ENCODE peak calls at places on chromosome 10, in eight cellular contexts. W is fibroblast of pulmonary artery, O is AG09319, J is body of pancreas, H is heart right ventricle, B is uterus, M is sigmoid colon, V is epithelial cell of esophagus. Y is an unnamed sample.

GRCh38 chr10:117367718-117368117 is 7.5 kb downstream of the PDZD8 start:
- DNase-seq in B (no peak), M (no peak), O (no peak), V (no peak), H (no peak), W (no peak), J (peak), Y (no peak)

GRCh38 chr10:116268976-116269375 is 4.0 kb downstream of the GFRA1 start:
- DNase-seq in B (no peak), V (no peak), H (no peak), J (no peak), W (no peak), M (no peak), O (no peak), Y (no peak)

GRCh38 chr10:14093735-14094484 is 236.8 kb downstream of the FRMD4A start:
- DNase-seq in V (peak), J (no peak), H (no peak), W (peak), M (no peak), O (peak), B (no peak), Y (peak)

GRCh38 chr10:34031410-34031809 is 696.9 kb upstream of the NRP1 start:
- DNase-seq in B (peak), J (peak), M (peak), V (peak), W (peak), O (peak), H (peak), Y (no peak)

GRCh38 chr10:12981570-12981969 is 19.9 kb downstream of the CCDC3 start:
- DNase-seq in O (no peak), H (no peak), M (no peak), V (peak), W (peak), J (no peak), B (no peak), Y (no peak)

GRCh38 chr10:34575882-34576281 is 239.2 kb downstream of the PARD3 start:
- DNase-seq in W (peak), B (no peak), M (no peak), J (no peak), V (peak), H (no peak), O (no peak), Y (no peak)

GRCh38 chr10:44382981-44383748 is 1.7 kb downstream of the CXCL12 start:
- DNase-seq in O (no peak), M (peak), V (no peak), B (peak), H (no peak), J (peak), W (no peak), Y (no peak)

GRCh38 chr10:72024596-72024995 is 60.4 kb downstream of the CHST3 start:
- DNase-seq in V (no peak), J (no peak), O (no peak), M (no peak), H (no peak), B (no peak), W (no peak), Y (no peak)

GRCh38 chr10:124130198-124130597 is 36.8 kb upstream of the CHST15 start:
- DNase-seq in B (no peak), V (no peak), M (no peak), H (no peak), O (no peak), W (no peak), J (no peak), Y (no peak)

GRCh38 chr10:92290076-92290836 is 622 bp downstream of the CPEB3 start:
- DNase-seq in O (peak), W (peak), B (no peak), M (peak), J (peak), V (peak), H (peak), Y (peak)

GRCh38 chr10:73867871-73868631 is 6.3 kb downstream of the CAMK2G start:
- DNase-seq in O (no peak), B (no peak), W (no peak), V (no peak), J (no peak), M (no peak), H (peak), Y (no peak)

GRCh38 chr10:7756360-7756992 is 31.3 kb downstream of the KIN start:
- DNase-seq in V (peak), H (peak), O (no peak), M (no peak), J (peak), W (peak), B (no peak), Y (peak)

GRCh38 chr10:52279546-52279945 is 34.5 kb upstream of the DKK1 start:
- DNase-seq in W (no peak), H (no peak), O (no peak), B (no peak), V (no peak), J (no peak), M (no peak), Y (no peak)

GRCh38 chr10:67697646-67698245 is 1.8 kb upstream of the CTNNA3 start:
- DNase-seq in O (peak), W (peak), V (peak), J (peak), H (peak), B (no peak), M (no peak), Y (no peak)

GRCh38 chr10:13784067-13784466 is 197.3 kb downstream of the PRPF18 start:
- DNase-seq in B (no peak), M (no peak), H (no peak), J (no peak), O (no peak), W (no peak), V (peak), Y (no peak)

GRCh38 chr10:63414481-63415260 is 51.1 kb downstream of the JMJD1C start:
- DNase-seq in M (no peak), J (no peak), V (peak), B (no peak), O (no peak), H (no peak), W (no peak), Y (no peak)

GRCh38 chr10:30186371-30186875 is 127.0 kb upstream of the JCAD start:
- DNase-seq in V (no peak), M (no peak), J (peak), B (no peak), O (no peak), H (peak), W (no peak), Y (no peak)

GRCh38 chr10:70784476-70784875 is 701 bp downstream of the TBATA start:
- DNase-seq in V (peak), W (no peak), O (no peak), M (no peak), H (no peak), B (no peak), J (no peak), Y (no peak)

GRCh38 chr10:10007972-10008371 is 1009.7 kb upstream of the CELF2 start:
- DNase-seq in J (no peak), M (no peak), O (no peak), W (no peak), V (peak), H (no peak), B (no peak), Y (no peak)

GRCh38 chr10:91389636-91390512 is 20.3 kb upstream of the HECTD2 start:
- DNase-seq in J (no peak), H (peak), M (no peak), O (no peak), W (peak), V (peak), B (no peak), Y (no peak)

GRCh38 chr10:13743101-13743693 is 156.4 kb downstream of the PRPF18 start:
- DNase-seq in B (no peak), V (no peak), J (no peak), O (no peak), W (no peak), M (peak), H (peak), Y (no peak)

GRCh38 chr10:29239569-29240472 is 49.0 kb upstream of the LYZL1 start:
- DNase-seq in M (no peak), B (no peak), O (no peak), V (no peak), H (no peak), J (no peak), W (peak), Y (peak)

GRCh38 chr10:88974446-88975376 is 15.9 kb upstream of the FAS start:
- DNase-seq in H (no peak), B (no peak), W (no peak), O (no peak), M (no peak), V (no peak), J (peak), Y (no peak)

GRCh38 chr10:279232-279631 is 144.0 kb downstream of the ZMYND11 start:
- DNase-seq in B (no peak), J (no peak), W (no peak), M (no peak), O (no peak), H (no peak), V (no peak), Y (no peak)

GRCh38 chr10:79981356-79981672 is 32.4 kb upstream of the SFTPD start:
- DNase-seq in B (no peak), W (no peak), J (no peak), V (no peak), H (peak), M (no peak), O (no peak), Y (no peak)

GRCh38 chr10:124560377-124560776 is 98.8 kb downstream of the LHPP start:
- DNase-seq in M (peak), W (peak), J (peak), H (peak), V (peak), O (no peak), B (peak), Y (peak)

GRCh38 chr10:98632456-98633150 is 185.9 kb upstream of the HPS1 start:
- DNase-seq in J (no peak), W (no peak), M (no peak), B (no peak), O (no peak), V (no peak), H (no peak), Y (no peak)

GRCh38 chr10:107165007-107165406 is 501 bp upstream of the SORCS1 start:
- DNase-seq in H (no peak), B (no peak), J (peak), W (no peak), M (no peak), V (no peak), O (no peak), Y (no peak)

GRCh38 chr10:122404576-122404975 is 30.1 kb downstream of the PLEKHA1 start:
- DNase-seq in B (no peak), J (no peak), H (no peak), V (no peak), O (no peak), W (no peak), M (no peak), Y (no peak)

GRCh38 chr10:27724287-27724686 is 21.3 kb downstream of the MKX start:
- DNase-seq in B (no peak), M (no peak), J (no peak), H (no peak), W (no peak), O (no peak), V (peak), Y (no peak)

GRCh38 chr10:129883029-129883428 is 81.0 kb downstream of the EBF3 start:
- DNase-seq in H (no peak), J (no peak), O (no peak), V (no peak), B (no peak), W (no peak), M (no peak), Y (no peak)

GRCh38 chr10:5013385-5013784 is 9.7 kb upstream of the AKR1C2 start:
- DNase-seq in J (no peak), W (no peak), V (peak), M (no peak), O (no peak), H (no peak), B (no peak), Y (no peak)

DNA sequence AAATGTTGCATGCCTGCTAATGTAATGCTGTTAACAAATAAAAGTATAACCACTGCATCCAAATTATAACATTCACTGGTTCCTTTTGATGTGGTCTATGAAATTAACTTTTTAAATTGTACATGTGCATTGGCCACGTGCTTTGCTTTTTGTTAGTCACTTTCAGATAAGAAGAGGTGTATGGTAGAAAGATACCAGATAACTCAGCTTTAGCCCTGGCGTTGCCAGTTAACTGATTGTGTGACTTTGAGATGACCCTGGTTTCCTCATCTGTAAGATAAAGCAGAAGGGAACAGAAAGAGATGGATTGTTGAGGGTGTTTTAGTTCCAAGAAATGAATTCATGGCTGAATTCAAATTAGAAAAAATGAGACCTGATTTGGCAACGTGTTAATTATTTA is 1.9 kb upstream of the TRDMT1 start:
- DNase-seq in W (no peak), O (no peak), H (no peak), J (no peak), B (no peak), V (no peak), M (no peak), Y (no peak)
- TF ChIP-seq CTCF in W (no peak), O (no peak), H (no peak), J (no peak), B (no peak), V (no peak), M (no peak), Y (no peak)

DNA sequence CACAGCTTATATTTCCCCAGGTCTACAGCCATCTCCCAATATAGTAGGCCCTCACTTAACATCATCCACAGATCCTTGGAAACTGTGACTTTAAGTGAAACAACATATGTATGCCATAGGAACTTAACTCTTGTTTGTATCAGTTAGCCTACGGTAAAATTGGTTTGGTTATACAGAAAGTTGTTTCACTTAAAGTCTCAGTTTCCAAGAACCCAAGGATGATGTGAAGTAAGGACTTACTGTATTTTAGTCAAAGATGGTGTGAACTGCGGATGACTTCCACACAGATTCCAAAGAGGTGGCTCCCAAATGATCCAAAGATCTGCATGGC is 56.4 kb upstream of the MRLN start:
- DNase-seq in H (no peak), V (no peak), W (no peak), B (no peak), O (no peak), M (no peak), J (no peak), Y (no peak)
- TF ChIP-seq CTCF in H (no peak), V (no peak), W (no peak), B (no peak), O (no peak), M (peak), J (no peak), Y (peak)

GRCh38 chr10:133009218-133009954 is 67.0 kb upstream of the CFAP46 start:
- DNase-seq in V (no peak), J (peak), O (no peak), W (no peak), H (peak), M (peak), B (no peak), Y (no peak)

GRCh38 chr10:133007360-133007858 is 65.0 kb upstream of the CFAP46 start:
- DNase-seq in H (no peak), V (no peak), B (no peak), J (no peak), O (no peak), W (no peak), M (no peak), Y (no peak)

GRCh38 chr10:133008196-133008595 is 65.8 kb upstream of the CFAP46 start:
- DNase-seq in B (no peak), O (no peak), H (no peak), V (no peak), J (no peak), W (no peak), M (no peak), Y (no peak)

GRCh38 chr10:133010095-133010837 is 67.9 kb upstream of the CFAP46 start:
- DNase-seq in V (peak), O (no peak), W (no peak), B (no peak), H (no peak), M (no peak), J (no peak), Y (peak)

GRCh38 chr10:133008736-133009135 is 66.4 kb upstream of the CFAP46 start:
- DNase-seq in H (no peak), V (no peak), B (no peak), O (no peak), J (no peak), W (no peak), M (no peak), Y (no peak)
- TF ChIP-seq CTCF in H (no peak), V (no peak), B (no peak), O (no peak), J (no peak), W (no peak), M (no peak), Y (no peak)

DNA sequence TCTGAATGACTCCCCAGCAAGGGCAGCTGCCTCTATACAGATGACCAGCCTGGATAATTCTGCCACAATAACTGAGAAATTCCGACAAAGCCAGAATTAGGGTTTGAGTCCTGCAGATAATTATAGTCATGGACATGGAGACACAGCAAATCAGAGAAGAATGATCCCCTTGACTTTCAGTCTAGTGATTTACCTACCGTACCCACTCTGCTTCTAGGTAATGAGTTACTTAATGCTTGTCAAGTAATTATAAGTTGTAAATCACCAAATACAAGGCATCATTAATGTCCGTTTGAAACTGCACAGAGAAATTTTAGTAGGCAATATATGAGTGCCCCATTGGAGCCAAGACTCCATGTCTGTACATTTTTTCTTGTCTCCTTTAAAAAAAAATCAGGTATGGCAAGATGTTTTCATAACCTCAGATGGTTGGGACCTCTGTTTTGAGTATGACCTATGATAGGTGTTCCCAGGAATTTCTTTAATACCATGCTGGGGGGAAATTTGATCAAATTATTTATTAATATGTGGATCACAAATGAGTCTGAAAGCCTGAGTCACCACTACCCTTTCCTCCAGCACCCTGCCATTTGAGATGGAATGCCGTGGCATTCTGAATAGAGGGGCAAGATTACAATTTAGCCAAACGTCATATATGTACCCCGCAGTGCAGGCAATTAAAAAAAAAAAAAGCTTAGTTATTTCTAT is 5.4 kb upstream of the ARID5B start:
- DNase-seq in O (no peak), W (no peak), V (no peak), H (no peak), B (no peak), M (no peak), J (no peak), Y (no peak)
- TF ChIP-seq CTCF in O (no peak), W (no peak), V (no peak), H (no peak), B (no peak), M (no peak), J (no peak), Y (no peak)

GRCh38 chr10:49512121-49512809 is 26.7 kb downstream of the ERCC6 start:
- DNase-seq in J (peak), B (no peak), W (peak), O (no peak), M (no peak), V (peak), H (no peak), Y (no peak)

GRCh38 chr10:49508249-49508648 is 30.7 kb downstream of the ERCC6 start:
- DNase-seq in H (no peak), J (no peak), M (no peak), O (no peak), W (no peak), B (no peak), V (no peak), Y (no peak)

GRCh38 chr10:49508654-49509053 is 30.3 kb downstream of the ERCC6 start:
- DNase-seq in B (no peak), J (no peak), O (no peak), M (no peak), V (no peak), W (no peak), H (no peak), Y (no peak)

GRCh38 chr10:49505589-49505988 is 33.3 kb downstream of the ERCC6 start:
- DNase-seq in J (no peak), B (no peak), M (no peak), W (no peak), H (no peak), O (no peak), V (no peak), Y (no peak)

GRCh38 chr10:49509904-49510303 is 29.0 kb downstream of the ERCC6 start:
- DNase-seq in V (peak), J (no peak), B (no peak), O (no peak), W (no peak), H (no peak), M (no peak), Y (no peak)
- TF ChIP-seq CTCF in V (no peak), J (no peak), B (no peak), O (no peak), W (no peak), H (no peak), M (no peak), Y (no peak)

DNA sequence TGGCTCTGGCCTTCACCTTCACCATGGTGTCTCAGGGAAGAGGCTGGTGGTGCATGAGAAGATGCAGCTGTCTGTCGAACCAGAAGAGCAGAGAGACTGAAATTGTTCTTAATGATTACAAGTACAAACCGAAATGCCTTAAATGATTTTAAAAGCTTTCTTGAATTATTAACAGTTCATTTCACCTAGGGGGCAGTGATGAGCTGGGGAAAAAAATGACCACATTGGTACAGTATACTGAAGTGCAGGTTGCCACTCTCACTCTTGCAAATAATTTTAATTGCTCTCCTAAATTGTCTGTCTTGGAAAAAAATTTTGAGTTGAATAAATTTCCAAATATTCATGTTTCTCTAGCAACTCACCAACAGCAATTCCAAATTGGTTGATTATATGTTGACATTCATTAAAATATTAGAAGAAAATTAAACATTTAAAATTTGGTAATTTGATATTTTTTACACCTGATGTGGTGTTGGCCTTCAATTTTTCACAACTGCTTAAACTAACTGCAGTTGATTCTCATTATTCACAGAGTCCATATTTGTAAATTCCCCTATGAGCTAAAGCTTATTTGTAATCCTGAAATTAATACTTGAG is 692.6 kb downstream of the ZWINT start:
- DNase-seq in O (no peak), B (no peak), M (no peak), W (no peak), J (peak), V (peak), H (no peak), Y (no peak)
- TF ChIP-seq CTCF in O (no peak), B (no peak), M (no peak), W (no peak), J (no peak), V (peak), H (no peak), Y (peak)